ENCODE peak calls at places on chromosomes 16 and 17, in nine cellular contexts. One of them, this sample, is unnamed. For H3K4me1, the result is how much of the 10 kb centered on the place peaks cover.

GRCh38 chr17:34276826-34277225 is 6.8 kb downstream of the CCL7 start:
- DNase-seq in PC-3: no peak
- DNase-seq in transverse colon: no peak
- DNase-seq in heart right ventricle: no peak
- DNase-seq in H9: no peak
- DNase-seq in lung: no peak
- DNase-seq in sigmoid colon: no peak
- DNase-seq in testis: no peak
- DNase-seq in kidney: no peak
- DNase-seq in this sample: no peak

GRCh38 chr17:67682196-67682595 is 35.5 kb upstream of the NOL11 start:
- DNase-seq in PC-3: no peak
- DNase-seq in transverse colon: no peak
- DNase-seq in heart right ventricle: no peak
- DNase-seq in H9: no peak
- DNase-seq in lung: no peak
- DNase-seq in sigmoid colon: no peak
- DNase-seq in testis: no peak
- DNase-seq in kidney: no peak
- DNase-seq in this sample: no peak

GRCh38 chr17:28926786-28927185 is 23.9 kb upstream of the DHRS13 start:
- DNase-seq in PC-3: no peak
- DNase-seq in transverse colon: no peak
- DNase-seq in heart right ventricle: no peak
- DNase-seq in H9: no peak
- DNase-seq in lung: no peak
- DNase-seq in sigmoid colon: no peak
- DNase-seq in testis: no peak
- DNase-seq in kidney: no peak
- DNase-seq in this sample: no peak

GRCh38 chr17:56756536-56756935 is 77.2 kb downstream of the C17orf67 start:
- DNase-seq in PC-3: peak
- DNase-seq in transverse colon: no peak
- DNase-seq in heart right ventricle: no peak
- DNase-seq in H9: no peak
- DNase-seq in lung: no peak
- DNase-seq in sigmoid colon: no peak
- DNase-seq in testis: no peak
- DNase-seq in kidney: no peak
- DNase-seq in this sample: no peak

GRCh38 chr16:10579965-10580918 is at the start of gene EMP2:
- DNase-seq in PC-3: peak
- DNase-seq in transverse colon: peak
- DNase-seq in heart right ventricle: peak
- DNase-seq in H9: peak
- DNase-seq in lung: peak
- DNase-seq in sigmoid colon: peak
- DNase-seq in testis: peak
- DNase-seq in kidney: peak
- DNase-seq in this sample: peak

GRCh38 chr17:43563262-43564079 is 17.3 kb upstream of the ETV4 start:
- DNase-seq in PC-3: no peak
- DNase-seq in transverse colon: no peak
- DNase-seq in heart right ventricle: no peak
- DNase-seq in H9: no peak
- DNase-seq in lung: no peak
- DNase-seq in sigmoid colon: no peak
- DNase-seq in testis: no peak
- DNase-seq in kidney: no peak
- DNase-seq in this sample: no peak

GRCh38 chr17:50562266-50563094 is 2.0 kb downstream of the CACNA1G start:
- DNase-seq in PC-3: no peak
- DNase-seq in transverse colon: no peak
- DNase-seq in heart right ventricle: no peak
- DNase-seq in H9: peak
- DNase-seq in lung: no peak
- DNase-seq in sigmoid colon: no peak
- DNase-seq in testis: no peak
- DNase-seq in kidney: no peak
- DNase-seq in this sample: no peak

GRCh38 chr16:75097941-75098897 is 18.4 kb downstream of the LDHD start:
- DNase-seq in PC-3: no peak
- DNase-seq in transverse colon: no peak
- DNase-seq in heart right ventricle: no peak
- DNase-seq in H9: no peak
- DNase-seq in lung: peak
- DNase-seq in sigmoid colon: no peak
- DNase-seq in testis: no peak
- DNase-seq in kidney: peak
- DNase-seq in this sample: peak

GRCh38 chr17:50514936-50515702 is 6.9 kb downstream of the MYCBPAP start:
- DNase-seq in PC-3: no peak
- DNase-seq in transverse colon: no peak
- DNase-seq in heart right ventricle: no peak
- DNase-seq in H9: no peak
- DNase-seq in lung: no peak
- DNase-seq in sigmoid colon: peak
- DNase-seq in testis: peak
- DNase-seq in kidney: peak
- DNase-seq in this sample: no peak

GRCh38 chr16:20818929-20819585 is 12.7 kb downstream of the REXO5 start:
- DNase-seq in PC-3: no peak
- DNase-seq in transverse colon: no peak
- DNase-seq in heart right ventricle: no peak
- DNase-seq in H9: no peak
- DNase-seq in lung: no peak
- DNase-seq in sigmoid colon: no peak
- DNase-seq in testis: no peak
- DNase-seq in kidney: no peak
- DNase-seq in this sample: no peak

GRCh38 chr16:72202014-72202413 is 30.1 kb upstream of the PMFBP1 start:
- DNase-seq in PC-3: peak
- DNase-seq in transverse colon: no peak
- DNase-seq in heart right ventricle: no peak
- DNase-seq in H9: no peak
- DNase-seq in lung: no peak
- DNase-seq in sigmoid colon: no peak
- DNase-seq in testis: no peak
- DNase-seq in kidney: no peak
- DNase-seq in this sample: no peak

GRCh38 chr16:6105115-6105514 is 1007.5 kb upstream of the EEF2KMT start:
- DNase-seq in PC-3: no peak
- DNase-seq in transverse colon: no peak
- DNase-seq in heart right ventricle: no peak
- DNase-seq in H9: no peak
- DNase-seq in lung: no peak
- DNase-seq in sigmoid colon: no peak
- DNase-seq in testis: no peak
- DNase-seq in kidney: no peak
- DNase-seq in this sample: no peak

DNA sequence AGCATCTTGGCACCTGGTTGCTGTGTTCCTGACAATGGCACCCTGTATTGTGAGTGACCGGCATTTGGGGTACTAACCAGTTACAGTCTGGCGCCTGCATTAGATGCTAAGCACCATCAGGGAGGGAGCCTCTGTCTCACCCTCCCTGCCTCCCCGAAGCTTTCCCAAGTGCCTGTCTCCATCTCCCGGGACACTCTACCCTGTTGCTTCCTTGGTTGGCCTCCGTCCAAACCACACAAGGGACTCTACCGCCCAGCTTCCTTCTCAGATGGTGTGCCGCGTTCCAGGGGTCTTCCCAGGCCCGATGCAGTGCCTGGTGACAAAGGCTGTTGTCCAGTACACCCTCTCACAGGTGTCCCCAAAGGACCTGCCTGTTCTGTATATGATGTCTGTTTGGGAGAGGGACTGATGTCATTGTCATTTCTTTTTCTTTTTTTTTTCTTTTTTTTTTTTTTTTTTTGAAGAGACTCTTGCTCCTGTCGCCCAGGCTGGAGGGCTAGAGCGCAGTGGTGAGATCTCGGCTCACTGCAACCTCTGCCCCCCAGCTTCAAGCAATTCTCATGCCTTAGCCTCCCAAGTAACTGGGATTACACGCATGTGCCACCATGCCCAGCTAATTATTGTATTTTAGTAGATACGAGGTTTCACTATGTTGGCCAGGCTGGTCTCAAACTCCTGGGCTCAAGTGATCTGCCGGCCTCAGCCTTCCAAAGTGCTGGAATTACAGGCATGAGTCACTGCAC is 6.7 kb downstream of the SNN start:
- DNase-seq in PC-3: no peak
- DNase-seq in transverse colon: no peak
- DNase-seq in heart right ventricle: no peak
- DNase-seq in H9: no peak
- DNase-seq in lung: no peak
- DNase-seq in sigmoid colon: no peak
- DNase-seq in testis: no peak
- DNase-seq in kidney: peak
- DNase-seq in this sample: peak
- H3K4me1 ChIP-seq in PC-3: under half
- H3K4me1 ChIP-seq in transverse colon: half or more
- H3K4me1 ChIP-seq in heart right ventricle: half or more
- H3K4me1 ChIP-seq in H9: under half
- H3K4me1 ChIP-seq in lung: under half
- H3K4me1 ChIP-seq in sigmoid colon: half or more
- H3K4me1 ChIP-seq in testis: under half
- H3K4me1 ChIP-seq in kidney: half or more
- H3K4me1 ChIP-seq in this sample: under half

GRCh38 chr17:38743556-38744171 is 4.5 kb downstream of the PCGF2 start:
- DNase-seq in PC-3: no peak
- DNase-seq in transverse colon: no peak
- DNase-seq in heart right ventricle: no peak
- DNase-seq in H9: peak
- DNase-seq in lung: no peak
- DNase-seq in sigmoid colon: no peak
- DNase-seq in testis: no peak
- DNase-seq in kidney: no peak
- DNase-seq in this sample: no peak
- H3K4me1 ChIP-seq in PC-3: under half
- H3K4me1 ChIP-seq in transverse colon: half or more
- H3K4me1 ChIP-seq in heart right ventricle: half or more
- H3K4me1 ChIP-seq in H9: under half
- H3K4me1 ChIP-seq in lung: under half
- H3K4me1 ChIP-seq in sigmoid colon: under half
- H3K4me1 ChIP-seq in testis: under half
- H3K4me1 ChIP-seq in kidney: under half
- H3K4me1 ChIP-seq in this sample: under half

DNA sequence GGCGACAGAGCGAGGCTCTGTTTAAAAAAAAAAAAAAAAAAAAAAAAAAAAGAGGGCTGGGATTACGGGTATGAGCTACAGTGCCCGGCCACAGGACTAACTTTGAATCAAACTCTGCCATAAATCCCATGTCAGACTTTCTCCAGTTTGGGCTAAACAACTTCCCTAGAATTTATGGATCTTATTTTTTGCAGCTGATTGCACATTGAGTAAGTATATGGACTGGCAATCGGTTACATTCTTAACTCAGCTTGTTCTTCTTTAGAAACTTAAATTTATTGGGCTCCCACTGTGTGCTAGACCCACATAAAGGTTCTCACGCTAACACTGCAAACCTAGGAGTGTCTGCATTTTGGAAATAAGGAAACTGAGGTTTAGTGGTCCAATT is 788 bp upstream of the CBFB start:
- DNase-seq in PC-3: no peak
- DNase-seq in transverse colon: no peak
- DNase-seq in heart right ventricle: no peak
- DNase-seq in H9: no peak
- DNase-seq in lung: no peak
- DNase-seq in sigmoid colon: peak
- DNase-seq in testis: peak
- DNase-seq in kidney: no peak
- DNase-seq in this sample: no peak
- H3K4me1 ChIP-seq in PC-3: under half
- H3K4me1 ChIP-seq in transverse colon: under half
- H3K4me1 ChIP-seq in heart right ventricle: under half
- H3K4me1 ChIP-seq in H9: under half
- H3K4me1 ChIP-seq in lung: under half
- H3K4me1 ChIP-seq in sigmoid colon: under half
- H3K4me1 ChIP-seq in testis: under half
- H3K4me1 ChIP-seq in kidney: under half
- H3K4me1 ChIP-seq in this sample: under half

GRCh38 chr16:85311741-85312140 is 199.5 kb upstream of the CIBAR2 start:
- DNase-seq in PC-3: no peak
- DNase-seq in transverse colon: no peak
- DNase-seq in heart right ventricle: no peak
- DNase-seq in H9: no peak
- DNase-seq in lung: no peak
- DNase-seq in sigmoid colon: no peak
- DNase-seq in testis: no peak
- DNase-seq in kidney: no peak
- DNase-seq in this sample: no peak

GRCh38 chr16:85312642-85313540 is 200.6 kb upstream of the CIBAR2 start:
- DNase-seq in PC-3: no peak
- DNase-seq in transverse colon: no peak
- DNase-seq in heart right ventricle: no peak
- DNase-seq in H9: no peak
- DNase-seq in lung: no peak
- DNase-seq in sigmoid colon: no peak
- DNase-seq in testis: peak
- DNase-seq in kidney: no peak
- DNase-seq in this sample: peak

GRCh38 chr16:85312174-85312573 is 199.9 kb upstream of the CIBAR2 start:
- DNase-seq in PC-3: no peak
- DNase-seq in transverse colon: no peak
- DNase-seq in heart right ventricle: no peak
- DNase-seq in H9: no peak
- DNase-seq in lung: no peak
- DNase-seq in sigmoid colon: no peak
- DNase-seq in testis: no peak
- DNase-seq in kidney: no peak
- DNase-seq in this sample: no peak

GRCh38 chr16:85309656-85310587 is 197.7 kb upstream of the CIBAR2 start:
- DNase-seq in PC-3: no peak
- DNase-seq in transverse colon: peak
- DNase-seq in heart right ventricle: no peak
- DNase-seq in H9: peak
- DNase-seq in lung: no peak
- DNase-seq in sigmoid colon: peak
- DNase-seq in testis: peak
- DNase-seq in kidney: no peak
- DNase-seq in this sample: peak

DNA sequence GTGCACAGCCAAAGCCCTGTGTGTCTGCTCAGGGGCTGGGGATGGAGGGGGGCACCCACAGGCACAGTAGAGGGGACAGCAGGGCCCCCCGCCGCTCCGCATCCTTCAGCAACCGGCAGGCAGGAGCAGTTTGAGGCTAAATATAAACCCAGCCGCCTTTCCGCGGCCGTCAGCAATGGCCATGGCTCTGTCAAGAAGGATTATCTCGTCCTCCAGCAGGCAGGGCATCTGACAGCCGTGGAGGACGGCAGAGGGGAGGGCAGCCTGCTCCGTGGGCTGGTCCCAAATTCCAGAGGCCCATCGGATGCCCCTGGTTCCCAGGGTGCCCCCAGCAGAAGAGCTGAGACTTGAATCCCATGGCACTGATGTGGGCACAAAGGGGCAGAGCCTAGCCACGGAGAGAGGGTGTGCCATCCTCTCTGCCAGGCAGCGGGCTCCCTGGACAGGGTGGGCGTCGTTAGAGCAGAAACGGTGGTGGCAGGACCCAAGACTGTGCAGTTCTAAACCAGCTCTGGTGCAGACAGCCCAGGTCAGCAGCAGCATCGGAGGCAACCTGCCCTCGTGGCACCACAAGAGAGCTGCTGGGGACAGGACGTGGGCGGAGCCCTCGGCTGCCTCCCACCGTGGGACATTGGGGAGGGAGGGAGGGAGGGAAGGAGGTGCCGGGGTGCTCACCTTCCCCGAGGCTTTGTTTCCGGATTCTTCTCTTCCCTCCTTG is 198.8 kb upstream of the CIBAR2 start:
- DNase-seq in PC-3: no peak
- DNase-seq in transverse colon: no peak
- DNase-seq in heart right ventricle: no peak
- DNase-seq in H9: no peak
- DNase-seq in lung: no peak
- DNase-seq in sigmoid colon: no peak
- DNase-seq in testis: no peak
- DNase-seq in kidney: no peak
- DNase-seq in this sample: no peak
- H3K4me1 ChIP-seq in PC-3: under half
- H3K4me1 ChIP-seq in transverse colon: half or more
- H3K4me1 ChIP-seq in heart right ventricle: half or more
- H3K4me1 ChIP-seq in H9: under half
- H3K4me1 ChIP-seq in lung: under half
- H3K4me1 ChIP-seq in sigmoid colon: under half
- H3K4me1 ChIP-seq in testis: half or more
- H3K4me1 ChIP-seq in kidney: under half
- H3K4me1 ChIP-seq in this sample: half or more